ENCODE peak calls at places on chromosomes 3 and 15, in eight cellular contexts. L, B, V, R, H, O, Y and G are unnamed samples.

GRCh38 chr3:174439621-174440349 is 419.3 kb upstream of the NAALADL2 start:
- DNase-seq in L (no peak), B (peak), V (peak), R (no peak), H (no peak), O (peak), Y (peak), G (no peak)

GRCh38 chr3:17110665-17111396 is 226.1 kb downstream of the PLCL2 start:
- DNase-seq in L (no peak), B (no peak), V (no peak), R (no peak), H (no peak), O (no peak), Y (no peak), G (no peak)

GRCh38 chr15:25136119-25136518 is 181.3 kb downstream of the SNRPN start:
- DNase-seq in L (no peak), B (no peak), V (no peak), R (no peak), H (no peak), O (no peak), Y (no peak), G (no peak)

GRCh38 chr3:188271226-188271894 is 117.4 kb downstream of the LPP start:
- DNase-seq in L (no peak), B (no peak), V (no peak), R (no peak), H (no peak), O (no peak), Y (no peak), G (no peak)

GRCh38 chr15:67063689-67064606 is 1.5 kb upstream of the SMAD3 start:
- DNase-seq in L (no peak), B (peak), V (peak), R (peak), H (no peak), O (no peak), Y (peak), G (no peak)

GRCh38 chr3:126179825-126180476 is 435 bp downstream of the ALDH1L1 start:
- DNase-seq in L (no peak), B (peak), V (no peak), R (peak), H (no peak), O (peak), Y (no peak), G (no peak)

GRCh38 chr3:54856271-54856670 is 71.6 kb downstream of the LRTM1 start:
- DNase-seq in L (no peak), B (no peak), V (no peak), R (no peak), H (no peak), O (no peak), Y (no peak), G (no peak)

GRCh38 chr3:113751145-113751544 is 4.3 kb downstream of the ATP6V1A start:
- DNase-seq in L (no peak), B (no peak), V (no peak), R (no peak), H (no peak), O (no peak), Y (no peak), G (no peak)

GRCh38 chr15:26287381-26287780 is 424.3 kb upstream of the ATP10A start:
- DNase-seq in L (no peak), B (no peak), V (no peak), R (no peak), H (no peak), O (no peak), Y (no peak), G (no peak)

GRCh38 chr3:181009225-181009624 is 19.7 kb upstream of the DNAJC19 start:
- DNase-seq in L (no peak), B (no peak), V (no peak), R (no peak), H (no peak), O (no peak), Y (no peak), G (no peak)

GRCh38 chr3:14467723-14468620 is 65.6 kb downstream of the SLC6A6 start:
- DNase-seq in L (no peak), B (peak), V (peak), R (no peak), H (no peak), O (no peak), Y (no peak), G (no peak)

GRCh38 chr3:146770301-146770700 is 165.2 kb upstream of the PLSCR5 start:
- DNase-seq in L (no peak), B (no peak), V (no peak), R (no peak), H (no peak), O (no peak), Y (no peak), G (no peak)

GRCh38 chr15:35486296-35486695 is 59.7 kb downstream of the DPH6 start:
- DNase-seq in L (no peak), B (no peak), V (no peak), R (no peak), H (no peak), O (no peak), Y (no peak), G (no peak)

GRCh38 chr3:21654662-21655061 is 96.3 kb downstream of the ZNF385D start:
- DNase-seq in L (no peak), B (no peak), V (no peak), R (no peak), H (no peak), O (no peak), Y (no peak), G (no peak)

GRCh38 chr3:102449930-102450329 is 15.1 kb downstream of the ZPLD1 start:
- DNase-seq in L (no peak), B (no peak), V (no peak), R (no peak), H (no peak), O (no peak), Y (no peak), G (no peak)

GRCh38 chr15:34893967-34894366 is 75.6 kb downstream of the AQR start:
- DNase-seq in L (no peak), B (no peak), V (no peak), R (no peak), H (no peak), O (no peak), Y (no peak), G (no peak)

GRCh38 chr3:49353022-49353421 is 5.1 kb downstream of the GPX1 start:
- DNase-seq in L (no peak), B (no peak), V (no peak), R (no peak), H (no peak), O (no peak), Y (no peak), G (no peak)

GRCh38 chr3:51819151-51819550 is 40.1 kb upstream of the IQCF6 start:
- DNase-seq in L (no peak), B (no peak), V (no peak), R (peak), H (no peak), O (no peak), Y (no peak), G (no peak)

GRCh38 chr3:100403956-100404548 is 2.7 kb downstream of the LNP1 start:
- DNase-seq in L (no peak), B (no peak), V (no peak), R (no peak), H (no peak), O (no peak), Y (no peak), G (no peak)

GRCh38 chr3:131110087-131110486 is 83.4 kb downstream of the NEK11 start:
- DNase-seq in L (no peak), B (no peak), V (no peak), R (no peak), H (no peak), O (no peak), Y (no peak), G (no peak)

GRCh38 chr15:25501828-25502446 is 63.1 kb upstream of the UBE3A start:
- DNase-seq in L (no peak), B (no peak), V (no peak), R (no peak), H (no peak), O (no peak), Y (peak), G (no peak)

GRCh38 chr3:6697285-6697684 is 163.6 kb upstream of the GRM7 start:
- DNase-seq in L (no peak), B (peak), V (no peak), R (no peak), H (no peak), O (no peak), Y (no peak), G (no peak)

GRCh38 chr15:44195151-44195740 is at the start of gene FRMD5:
- DNase-seq in L (peak), B (peak), V (peak), R (peak), H (no peak), O (peak), Y (peak), G (peak)
- TF ChIP-seq POLR2A in L (no peak), B (peak), V (no peak), R (no peak), H (no peak), O (no peak), Y (peak), G (no peak)

GRCh38 chr15:76185716-76186115 is 125.6 kb downstream of the ETFA start:
- DNase-seq in L (no peak), B (no peak), V (peak), R (no peak), H (no peak), O (no peak), Y (peak), G (no peak)
- TF ChIP-seq CTCF in L (no peak), B (peak), V (peak), R (no peak), H (no peak), O (peak), Y (peak), G (no peak)

GRCh38 chr15:68636256-68636655 is 57.5 kb downstream of the CORO2B start:
- DNase-seq in L (no peak), B (no peak), V (no peak), R (no peak), H (no peak), O (no peak), Y (no peak), G (peak)

GRCh38 chr15:68635142-68635541 is 56.3 kb downstream of the CORO2B start:
- DNase-seq in L (no peak), B (no peak), V (no peak), R (no peak), H (no peak), O (no peak), Y (no peak), G (peak)

GRCh38 chr15:68638953-68639500 is 60.2 kb downstream of the CORO2B start:
- DNase-seq in L (no peak), B (no peak), V (no peak), R (no peak), H (no peak), O (peak), Y (no peak), G (peak)

GRCh38 chr15:68639926-68640600 is 61.3 kb downstream of the CORO2B start:
- DNase-seq in L (peak), B (no peak), V (no peak), R (no peak), H (no peak), O (peak), Y (no peak), G (peak)

GRCh38 chr15:68637755-68638405 is 59.1 kb downstream of the CORO2B start:
- DNase-seq in L (no peak), B (peak), V (peak), R (peak), H (peak), O (peak), Y (no peak), G (peak)
- TF ChIP-seq POLR2AphosphoS5 in L (no peak), B (peak), V (no peak), R (peak), H (peak), O (peak), Y (no peak), G (peak)

DNA sequence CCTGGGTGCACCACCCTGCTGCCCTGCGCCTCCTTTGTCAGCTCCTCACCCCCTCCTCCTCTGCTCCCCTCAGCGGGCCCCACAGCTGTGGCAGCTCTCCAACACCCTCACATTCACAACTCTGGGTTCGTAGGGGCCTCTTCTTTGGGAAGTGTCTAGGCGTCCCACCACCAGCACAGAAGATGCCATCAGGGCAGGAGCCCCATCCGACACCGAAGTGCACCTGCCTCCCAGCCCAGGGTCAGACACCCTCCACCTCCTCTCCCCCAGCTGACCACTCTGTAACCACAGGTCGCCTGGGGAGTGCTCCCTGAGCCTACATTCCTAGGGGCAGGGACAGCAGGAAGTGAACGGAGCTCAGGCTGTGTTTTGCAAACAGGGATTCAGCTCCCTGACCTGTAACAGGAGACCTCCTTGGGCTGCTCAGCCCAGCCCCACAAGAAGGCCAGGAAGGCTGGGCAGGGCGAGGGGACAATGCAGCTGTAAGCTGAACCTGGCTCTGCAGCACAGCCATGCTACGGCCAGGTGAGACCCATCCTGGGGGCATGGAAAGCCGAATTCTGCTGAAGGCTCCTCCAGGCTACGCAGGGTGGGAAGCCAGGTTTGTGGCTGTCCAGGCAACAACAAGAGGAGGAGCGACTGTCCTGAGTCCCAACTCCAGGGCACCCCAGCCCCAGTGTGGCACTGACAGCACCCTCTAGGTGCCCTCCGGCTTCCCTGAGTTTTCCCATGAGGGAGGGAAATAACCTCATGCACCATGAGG is 269.0 kb downstream of the GOLGA6L6 start:
- DNase-seq in L (no peak), B (no peak), V (no peak), R (peak), H (no peak), O (no peak), Y (no peak), G (peak)
- TF ChIP-seq POLR2A in L (no peak), B (no peak), V (no peak), R (no peak), H (no peak), O (no peak), Y (no peak), G (no peak)